ENCODE peak calls at places on chromosomes 7 and 10, in nine cellular contexts. L, D, J, M, S, A, E, K and P are unnamed samples.

GRCh38 chr10:16386855-16387254 is 50.0 kb upstream of the PTER start:
- DNase-seq in L (no peak), D (no peak), J (no peak), M (no peak), S (peak), A (no peak), E (no peak), K (no peak), P (no peak)

GRCh38 chr7:111363099-111363498 is 199.2 kb downstream of the IMMP2L start:
- DNase-seq in L (no peak), D (no peak), J (no peak), M (no peak), S (no peak), A (no peak), E (no peak), K (peak), P (no peak)

GRCh38 chr7:80362677-80363076 is 149.2 kb downstream of the GNAT3 start:
- DNase-seq in L (no peak), D (no peak), J (no peak), M (no peak), S (no peak), A (no peak), E (peak), K (no peak), P (no peak)

GRCh38 chr10:51867956-51868355 is 168.6 kb upstream of the CSTF2T start:
- DNase-seq in L (no peak), D (no peak), J (no peak), M (no peak), S (no peak), A (no peak), E (peak), K (peak), P (peak)

GRCh38 chr10:5620966-5621365 is 45.4 kb downstream of the ASB13 start:
- DNase-seq in L (no peak), D (no peak), J (peak), M (no peak), S (no peak), A (no peak), E (no peak), K (no peak), P (no peak)

GRCh38 chr10:3779146-3779707 is 5.8 kb downstream of the KLF6 start:
- DNase-seq in L (no peak), D (no peak), J (no peak), M (no peak), S (no peak), A (no peak), E (no peak), K (peak), P (no peak)

GRCh38 chr7:36084485-36085091 is 68.5 kb upstream of the EEPD1 start:
- DNase-seq in L (peak), D (no peak), J (no peak), M (no peak), S (peak), A (peak), E (peak), K (peak), P (no peak)

GRCh38 chr7:155850730-155851678 is 38.7 kb upstream of the SHH start:
- DNase-seq in L (no peak), D (no peak), J (no peak), M (no peak), S (no peak), A (no peak), E (no peak), K (no peak), P (no peak)

GRCh38 chr7:83633516-83633915 is 15.4 kb downstream of the SEMA3E start:
- DNase-seq in L (no peak), D (no peak), J (no peak), M (no peak), S (no peak), A (no peak), E (no peak), K (no peak), P (no peak)

GRCh38 chr10:96271017-96271815 is at the start of gene BLNK:
- DNase-seq in L (no peak), D (peak), J (peak), M (peak), S (no peak), A (no peak), E (peak), K (no peak), P (peak)

GRCh38 chr7:85287126-85287825 is 100.4 kb upstream of the SEMA3D start:
- DNase-seq in L (no peak), D (no peak), J (no peak), M (no peak), S (no peak), A (no peak), E (no peak), K (peak), P (no peak)

GRCh38 chr7:150766334-150766709 is 29.1 kb downstream of the GIMAP5 start:
- DNase-seq in L (no peak), D (no peak), J (no peak), M (no peak), S (no peak), A (no peak), E (no peak), K (no peak), P (no peak)

GRCh38 chr7:100773491-100773890 is 40.1 kb downstream of the ZAN start:
- DNase-seq in L (no peak), D (no peak), J (no peak), M (no peak), S (no peak), A (no peak), E (no peak), K (no peak), P (no peak)

GRCh38 chr7:151104411-151105235 is 18.3 kb downstream of the AGAP3 start:
- DNase-seq in L (no peak), D (no peak), J (no peak), M (no peak), S (no peak), A (no peak), E (no peak), K (peak), P (no peak)

GRCh38 chr7:27091125-27091524 is 4.7 kb downstream of the HOXA1 start:
- DNase-seq in L (no peak), D (no peak), J (no peak), M (no peak), S (no peak), A (no peak), E (no peak), K (no peak), P (no peak)

GRCh38 chr7:52168085-52168484 is 851.5 kb upstream of the COBL start:
- DNase-seq in L (no peak), D (no peak), J (no peak), M (no peak), S (peak), A (peak), E (no peak), K (no peak), P (no peak)

GRCh38 chr7:132270517-132270916 is 305.8 kb downstream of the PLXNA4 start:
- DNase-seq in L (no peak), D (no peak), J (no peak), M (no peak), S (no peak), A (no peak), E (peak), K (no peak), P (no peak)

GRCh38 chr7:105799677-105800076 is 76.7 kb downstream of the ATXN7L1 start:
- DNase-seq in L (no peak), D (no peak), J (no peak), M (no peak), S (no peak), A (no peak), E (no peak), K (no peak), P (no peak)

GRCh38 chr7:151631149-151631967 is 111.7 kb upstream of the RHEB start:
- DNase-seq in L (no peak), D (peak), J (no peak), M (no peak), S (no peak), A (peak), E (peak), K (peak), P (no peak)

GRCh38 chr10:1309969-1310789 is 254.0 kb downstream of the WDR37 start:
- DNase-seq in L (no peak), D (no peak), J (no peak), M (no peak), S (peak), A (no peak), E (no peak), K (peak), P (no peak)

GRCh38 chr10:43864622-43865021 is 215.9 kb upstream of the ZNF32 start:
- DNase-seq in L (no peak), D (no peak), J (no peak), M (no peak), S (no peak), A (no peak), E (no peak), K (no peak), P (no peak)

GRCh38 chr10:79415736-79416577 is 29.5 kb downstream of the ZCCHC24 start:
- DNase-seq in L (no peak), D (no peak), J (peak), M (no peak), S (no peak), A (no peak), E (no peak), K (no peak), P (no peak)

GRCh38 chr7:2019693-2020511 is 212.8 kb downstream of the MAD1L1 start:
- DNase-seq in L (no peak), D (no peak), J (peak), M (peak), S (no peak), A (no peak), E (no peak), K (peak), P (no peak)

GRCh38 chr7:2016761-2017482 is 215.8 kb downstream of the MAD1L1 start:
- DNase-seq in L (no peak), D (no peak), J (peak), M (no peak), S (no peak), A (no peak), E (no peak), K (no peak), P (no peak)

GRCh38 chr7:2017914-2018785 is 214.6 kb downstream of the MAD1L1 start:
- DNase-seq in L (no peak), D (no peak), J (peak), M (no peak), S (no peak), A (no peak), E (no peak), K (no peak), P (no peak)

GRCh38 chr7:2017483-2017891 is 215.3 kb downstream of the MAD1L1 start:
- DNase-seq in L (no peak), D (no peak), J (peak), M (no peak), S (no peak), A (no peak), E (no peak), K (no peak), P (no peak)

GRCh38 chr7:2018786-2019692 is 213.7 kb downstream of the MAD1L1 start:
- DNase-seq in L (no peak), D (no peak), J (peak), M (no peak), S (no peak), A (no peak), E (peak), K (peak), P (no peak)
- H3K27ac ChIP-seq in L (no peak), D (no peak), J (peak), M (peak), S (no peak), A (no peak), E (no peak), K (peak), P (no peak)

GRCh38 chr10:17622061-17622460 is 4.9 kb upstream of the HACD1 start:
- DNase-seq in L (no peak), D (no peak), J (no peak), M (no peak), S (no peak), A (no peak), E (no peak), K (peak), P (no peak)

GRCh38 chr10:17617031-17617911 is at the start of gene HACD1:
- DNase-seq in L (peak), D (no peak), J (peak), M (peak), S (peak), A (peak), E (peak), K (peak), P (peak)

DNA sequence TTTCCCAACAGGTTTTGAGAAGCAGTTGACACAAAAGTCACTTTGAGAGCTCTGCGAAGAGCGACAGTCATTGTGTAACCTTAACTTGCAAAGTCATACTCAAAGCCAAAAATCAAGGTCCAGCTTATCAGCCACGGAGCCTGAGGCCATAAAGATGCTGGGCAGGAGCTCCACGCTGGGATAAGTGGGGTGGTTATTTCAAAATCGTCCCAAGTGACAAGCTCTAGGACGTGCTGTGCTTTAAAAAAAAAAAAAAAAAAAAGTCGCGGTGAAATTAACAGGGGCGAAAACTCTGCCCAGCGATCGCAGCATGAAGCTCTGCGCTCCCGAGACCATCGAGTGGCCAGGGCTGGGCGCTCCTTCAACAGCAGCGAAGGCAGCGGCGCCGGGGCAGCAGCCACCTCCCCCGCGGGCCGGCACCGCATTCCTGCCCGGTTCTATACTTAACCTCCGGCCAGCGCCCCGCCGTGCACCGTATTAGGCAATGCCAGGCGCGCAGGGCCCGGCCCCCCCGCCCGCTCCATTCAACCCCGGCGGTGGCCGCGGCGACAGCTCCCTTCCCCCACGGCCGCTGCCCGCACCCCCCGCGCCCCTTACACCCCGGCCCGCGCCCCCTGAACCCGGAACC is 657 bp downstream of the HACD1 start:
- DNase-seq in L (peak), D (no peak), J (peak), M (peak), S (peak), A (peak), E (peak), K (peak), P (no peak)
- H3K27ac ChIP-seq in L (peak), D (no peak), J (peak), M (peak), S (no peak), A (peak), E (no peak), K (peak), P (peak)

GRCh38 chr10:62244088-62244487 is 24.6 kb downstream of the RTKN2 start:
- DNase-seq in L (no peak), D (no peak), J (no peak), M (no peak), S (no peak), A (no peak), E (no peak), K (no peak), P (no peak)
- H3K27ac ChIP-seq in L (no peak), D (peak), J (peak), M (peak), S (no peak), A (peak), E (peak), K (peak), P (peak)

DNA sequence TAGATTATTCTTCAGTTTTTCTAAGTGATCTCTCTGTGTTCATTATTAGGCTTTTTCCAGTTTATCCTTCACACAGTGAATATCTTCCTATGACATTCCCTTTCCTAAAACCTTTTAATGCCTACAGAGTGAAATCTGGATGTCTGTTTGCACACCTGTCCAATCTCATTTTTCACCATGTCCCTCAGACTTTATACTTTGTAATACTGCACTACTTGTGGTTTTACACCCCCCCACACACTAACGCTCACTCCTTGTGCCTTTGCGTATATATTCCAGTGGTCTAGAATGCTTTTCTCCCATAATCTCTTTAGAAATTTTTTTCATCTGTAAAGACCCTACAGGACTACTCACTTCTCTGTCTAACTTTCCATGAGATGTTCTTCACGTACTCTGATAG is 98.2 kb downstream of the EXOC6 start:
- DNase-seq in L (no peak), D (no peak), J (no peak), M (no peak), S (no peak), A (no peak), E (no peak), K (no peak), P (no peak)
- H3K27ac ChIP-seq in L (no peak), D (no peak), J (no peak), M (no peak), S (no peak), A (no peak), E (no peak), K (no peak), P (no peak)

GRCh38 chr7:130993671-130994365 is 259.8 kb upstream of the KLF14 start:
- DNase-seq in L (no peak), D (no peak), J (no peak), M (no peak), S (no peak), A (no peak), E (no peak), K (no peak), P (no peak)
- H3K27ac ChIP-seq in L (peak), D (peak), J (peak), M (peak), S (no peak), A (peak), E (no peak), K (no peak), P (peak)

DNA sequence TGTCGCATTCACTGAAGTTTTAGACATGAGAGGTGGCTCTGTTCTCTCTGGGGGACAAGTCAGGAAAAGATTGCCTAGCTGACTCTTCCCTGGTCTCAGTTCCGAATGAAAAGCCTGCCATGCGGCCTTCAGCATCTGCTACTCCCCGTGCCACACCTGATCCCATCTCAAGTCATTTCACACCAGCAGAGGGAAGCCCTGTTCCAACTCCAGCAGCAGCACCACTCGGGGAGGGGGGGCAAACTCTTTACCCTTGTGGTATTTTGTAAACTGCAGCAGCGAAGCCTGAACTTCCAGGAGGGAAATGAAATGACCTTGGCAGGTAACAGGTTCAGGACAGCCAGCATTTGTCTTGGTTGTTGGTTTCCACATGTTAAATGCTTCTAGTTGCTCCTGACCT is 13.8 kb downstream of the LRRC4 start:
- DNase-seq in L (no peak), D (no peak), J (no peak), M (no peak), S (no peak), A (no peak), E (no peak), K (no peak), P (no peak)
- H3K27ac ChIP-seq in L (no peak), D (no peak), J (no peak), M (no peak), S (no peak), A (no peak), E (peak), K (no peak), P (peak)